ENCODE peak calls at places on chromosomes 16 and 17, in seven cellular contexts. E is PC-3, J is epithelial cell of esophagus, K is cardiac fibroblast, R is mammary epithelial cell, M is lower lobe of right lung, B is heart left ventricle. V is an unnamed sample.

GRCh38 chr17:69960755-69961154 is 114.3 kb upstream of the KCNJ16 start:
- DNase-seq in J (no peak), M (peak), B (peak), K (peak), R (no peak), E (no peak), V (peak)

GRCh38 chr16:11674818-11675560 is 6.7 kb downstream of the SNN start:
- DNase-seq in J (peak), E (no peak), K (peak), R (peak), M (no peak), B (no peak), V (no peak)

GRCh38 chr16:50841081-50841886 is 99.4 kb downstream of the CYLD start:
- DNase-seq in R (no peak), J (peak), B (no peak), E (no peak), M (no peak), K (peak), V (peak)

GRCh38 chr17:75481194-75482059 is 25.0 kb downstream of the TMEM94 start:
- DNase-seq in E (no peak), B (peak), J (no peak), R (no peak), K (no peak), M (no peak), V (no peak)

GRCh38 chr17:41939044-41939695 is 8.8 kb downstream of the ODAD4 start:
- DNase-seq in K (no peak), R (no peak), M (no peak), E (no peak), J (no peak), B (no peak), V (no peak)

GRCh38 chr16:68686905-68687304 is 41.8 kb downstream of the CDH3 start:
- DNase-seq in R (no peak), K (no peak), B (no peak), E (no peak), J (no peak), M (no peak), V (no peak)

GRCh38 chr17:63984651-63985386 is 12.1 kb upstream of the SCN4A start:
- DNase-seq in J (peak), M (no peak), B (peak), E (peak), K (peak), R (peak), V (peak)

GRCh38 chr17:74547736-74548135 is 1.8 kb upstream of the CD300C start:
- DNase-seq in M (peak), R (no peak), B (no peak), J (no peak), E (peak), K (no peak), V (no peak)

GRCh38 chr17:41403409-41404023 is 6.1 kb upstream of the KRT31 start:
- DNase-seq in E (no peak), K (no peak), B (no peak), R (no peak), M (no peak), J (no peak), V (no peak)

GRCh38 chr17:3660311-3660891 is 8.0 kb downstream of the TAX1BP3 start:
- DNase-seq in E (no peak), M (no peak), J (no peak), B (peak), K (no peak), R (no peak), V (no peak)

GRCh38 chr17:50539762-50540440 is 7.1 kb upstream of the SPATA20 start:
- DNase-seq in R (peak), B (no peak), K (no peak), E (no peak), M (no peak), J (peak), V (no peak)

GRCh38 chr17:62859146-62859545 is 51.0 kb upstream of the MARCHF10 start:
- DNase-seq in R (no peak), M (no peak), K (peak), B (no peak), E (peak), J (no peak), V (peak)

GRCh38 chr17:45319239-45319703 is 2.5 kb upstream of the MAP3K14 start:
- DNase-seq in M (peak), E (peak), B (no peak), K (no peak), R (peak), J (peak), V (peak)

GRCh38 chr16:720990-721764 is at the start of gene ANTKMT:
- DNase-seq in B (peak), J (peak), E (peak), K (peak), R (peak), M (peak), V (peak)

GRCh38 chr17:9802294-9802693 is 10.9 kb upstream of the DHRS7C start:
- DNase-seq in J (peak), E (peak), R (peak), K (no peak), B (no peak), M (no peak), V (no peak)

GRCh38 chr16:84259691-84260090 is 19.9 kb upstream of the KCNG4 start:
- DNase-seq in K (no peak), J (no peak), E (no peak), R (no peak), B (no peak), M (no peak), V (no peak)

GRCh38 chr17:77769215-77769614 is 189.3 kb upstream of the TNRC6C start:
- DNase-seq in K (peak), E (peak), J (no peak), M (peak), B (no peak), R (no peak), V (no peak)

GRCh38 chr16:87061521-87061920 is 255.7 kb downstream of the C16orf95 start:
- DNase-seq in R (no peak), J (no peak), M (no peak), B (no peak), E (peak), K (no peak), V (no peak)

GRCh38 chr16:87062569-87063442 is 254.4 kb downstream of the C16orf95 start:
- DNase-seq in B (peak), J (peak), M (no peak), E (peak), K (peak), R (peak), V (peak)

GRCh38 chr16:87057951-87058560 is 259.1 kb downstream of the C16orf95 start:
- DNase-seq in R (no peak), B (no peak), M (no peak), J (no peak), K (no peak), E (no peak), V (no peak)

GRCh38 chr16:87058728-87059250 is 258.4 kb downstream of the C16orf95 start:
- DNase-seq in K (no peak), E (no peak), J (no peak), R (no peak), M (no peak), B (no peak), V (no peak)

DNA sequence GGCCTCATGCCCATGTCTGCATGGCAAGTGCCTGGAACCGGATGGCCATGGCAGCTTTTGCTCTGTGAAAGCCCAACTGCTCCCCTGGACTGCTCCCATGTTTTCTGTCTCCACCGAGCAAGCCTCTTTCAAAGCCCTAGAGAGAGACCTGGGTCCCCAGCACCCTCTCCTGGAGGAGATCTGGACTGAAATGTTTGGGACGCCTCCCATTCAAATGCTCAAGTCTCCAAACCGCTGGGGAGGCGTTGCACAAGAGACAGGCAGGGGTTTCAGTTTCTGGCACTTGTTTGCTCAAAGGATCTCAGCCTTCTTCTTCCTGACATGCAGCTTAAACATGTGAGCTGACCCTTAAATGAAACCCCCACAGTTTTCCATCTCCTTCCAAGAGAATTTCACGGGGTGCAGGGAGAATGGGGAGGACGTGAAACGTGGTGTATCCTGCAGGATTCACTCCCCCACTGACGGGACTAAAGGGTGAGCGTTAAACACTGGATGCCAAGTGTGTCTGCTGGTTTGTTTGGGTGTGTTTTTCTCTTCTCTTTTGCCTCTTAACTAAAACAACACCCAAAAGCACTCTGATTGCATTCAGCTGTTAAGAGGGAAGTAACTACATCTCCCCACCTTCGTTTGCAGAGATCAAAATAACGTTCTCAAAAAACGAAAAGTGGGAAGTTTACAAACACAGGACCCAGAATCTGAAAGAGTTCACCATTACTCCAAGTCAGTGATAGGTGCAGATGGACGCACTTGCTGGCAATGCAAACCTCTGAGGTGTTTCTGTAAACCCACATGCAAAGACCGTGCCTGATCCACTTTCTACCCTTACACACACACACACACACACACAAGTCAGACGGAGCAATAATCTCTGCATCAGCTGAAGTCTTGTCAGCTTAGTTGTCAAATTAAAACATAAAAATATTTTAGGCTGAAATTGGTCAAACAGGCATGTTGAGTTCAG is 256.9 kb downstream of the C16orf95 start:
- DNase-seq in J (peak), E (no peak), M (no peak), R (no peak), B (no peak), K (peak), V (peak)
- TF ChIP-seq CTCF in J (peak), E (peak), M (no peak), R (no peak), B (peak), K (peak), V (peak)

GRCh38 chr17:29706045-29706431 is 83.3 kb upstream of the CORO6 start:
- DNase-seq in R (no peak), J (no peak), M (no peak), B (no peak), K (no peak), E (no peak), V (no peak)
- H3K4me3 ChIP-seq in R (no peak), J (no peak), M (peak), B (no peak), K (no peak), E (no peak), V (no peak)

GRCh38 chr16:89063768-89064320 is 29.8 kb upstream of the ACSF3 start:
- DNase-seq in E (no peak), R (no peak), B (no peak), M (no peak), J (no peak), K (no peak), V (no peak)

GRCh38 chr16:89066746-89067145 is 26.9 kb upstream of the ACSF3 start:
- DNase-seq in J (no peak), R (no peak), E (no peak), B (no peak), K (no peak), M (no peak), V (no peak)

GRCh38 chr16:89065445-89065795 is 28.2 kb upstream of the ACSF3 start:
- DNase-seq in E (no peak), B (no peak), J (no peak), M (no peak), K (no peak), R (no peak), V (no peak)

GRCh38 chr16:89062389-89063345 is 31.0 kb upstream of the ACSF3 start:
- DNase-seq in R (no peak), E (no peak), K (no peak), B (no peak), J (no peak), M (no peak), V (no peak)

DNA sequence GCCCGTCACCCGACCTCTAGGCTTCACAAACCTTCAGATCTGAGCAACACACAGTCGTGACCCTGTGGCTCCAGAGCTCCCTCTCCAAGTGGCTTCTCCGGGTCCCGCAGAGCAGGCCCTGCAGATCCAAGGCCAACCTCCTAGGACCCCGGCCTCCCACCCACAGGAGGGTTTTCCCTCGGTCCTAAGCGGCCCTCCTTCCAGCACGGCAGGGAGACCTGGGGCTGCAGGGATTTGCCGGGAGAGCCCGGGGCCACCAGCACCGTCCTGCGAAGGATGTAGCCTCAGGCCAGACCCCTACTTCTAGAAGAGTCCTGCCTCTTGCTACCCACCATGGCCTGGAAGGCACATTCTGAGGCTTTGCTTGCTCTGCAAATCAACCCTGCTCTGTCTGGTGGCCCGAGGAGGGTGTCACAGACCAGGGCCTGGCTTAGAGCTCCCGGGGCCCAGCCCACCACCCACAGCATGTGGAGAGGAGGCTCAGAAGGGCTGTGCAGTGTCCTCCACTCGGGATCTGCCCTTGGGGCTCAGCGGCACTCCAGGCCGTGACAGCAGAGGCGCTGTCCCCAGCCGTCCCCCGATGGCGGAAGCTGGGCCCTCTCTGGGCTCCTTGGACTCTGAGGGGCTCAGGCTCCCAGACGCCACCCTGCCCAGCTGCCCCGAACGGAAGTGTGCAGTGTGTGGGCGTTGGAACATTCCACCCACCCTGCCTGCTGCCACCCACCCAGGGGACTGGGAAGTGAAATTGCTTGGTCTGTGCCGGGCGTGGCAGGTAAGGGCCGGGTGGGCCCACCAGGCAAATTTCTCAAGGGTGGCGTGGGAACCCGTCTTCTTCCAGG is 28.8 kb upstream of the ACSF3 start:
- DNase-seq in E (no peak), B (no peak), J (no peak), M (no peak), R (no peak), K (no peak), V (no peak)
- TF ChIP-seq CTCF in E (no peak), B (no peak), J (no peak), M (no peak), R (no peak), K (no peak), V (no peak)

GRCh38 chr17:59373879-59374495 is 42.5 kb downstream of the YPEL2 start:
- DNase-seq in B (no peak), J (peak), M (no peak), E (no peak), K (peak), R (peak), V (peak)

GRCh38 chr17:59370580-59371299 is 39.3 kb downstream of the YPEL2 start:
- DNase-seq in K (no peak), R (no peak), M (no peak), J (no peak), E (no peak), B (peak), V (no peak)

GRCh38 chr17:59369026-59369724 is 37.7 kb downstream of the YPEL2 start:
- DNase-seq in B (no peak), E (peak), R (no peak), M (no peak), K (peak), J (no peak), V (peak)

GRCh38 chr17:59372138-59372751 is 40.8 kb downstream of the YPEL2 start:
- DNase-seq in R (no peak), J (peak), K (peak), E (no peak), B (peak), M (no peak), V (peak)

GRCh38 chr17:59371426-59372099 is 40.1 kb downstream of the YPEL2 start:
- DNase-seq in M (no peak), J (no peak), K (peak), E (no peak), B (peak), R (no peak), V (peak)
- H3K4me3 ChIP-seq in M (peak), J (no peak), K (no peak), E (no peak), B (no peak), R (no peak), V (no peak)

V was measured in fibroblast of the aortic adventitia.